ENCODE peak calls at places on chromosome 11, in four cellular contexts. K is stimulated activated CD4-positive, alpha-beta T cell treated with anti-CD3 and anti-CD28 coated beads, Interleukin-12 subunit alpha, Interleukin-12 subunit beta, amount 100 ng/mL, for 4 hours; M is omental fat pad; W is pons. B is an unnamed sample.

GRCh38 chr11:134200688-134201087 is 23.1 kb downstream of the NCAPD3 start:
- DNase-seq in K (no peak), M (no peak), W (no peak), B (no peak)

GRCh38 chr11:12177739-12178338 is 67.4 kb downstream of the MICAL2 start:
- DNase-seq in K (no peak), M (no peak), W (no peak), B (peak; percentile 26)

GRCh38 chr11:103433976-103434375 is 324.8 kb downstream of the DYNC2H1 start:
- DNase-seq in K (no peak), M (no peak), W (no peak), B (no peak)

GRCh38 chr11:75107187-75107586 is 10.5 kb upstream of the OR2AT4 start:
- DNase-seq in K (no peak), M (no peak), W (no peak), B (no peak)

GRCh38 chr11:61911124-61911700 is 6.2 kb downstream of the RAB3IL1 start:
- DNase-seq in K (no peak), M (no peak), W (no peak), B (no peak)

GRCh38 chr11:95516786-95517185 is 272.8 kb downstream of the FAM76B start:
- DNase-seq in K (no peak), M (no peak), W (no peak), B (no peak)

GRCh38 chr11:105673089-105673488 is 63.2 kb downstream of the GRIA4 start:
- DNase-seq in K (no peak), M (no peak), W (peak; percentile 29), B (no peak)

GRCh38 chr11:206516-207212 is 535 bp downstream of the BET1L start:
- DNase-seq in K (no peak), M (no peak), W (no peak), B (no peak)

GRCh38 chr11:95788921-95789505 is 569 bp downstream of the FAM76B start:
- DNase-seq in K (no peak), M (no peak), W (no peak), B (peak; percentile 47)

GRCh38 chr11:117910941-117911630 is 18.1 kb downstream of the TMPRSS13 start:
- DNase-seq in K (no peak), M (no peak), W (no peak), B (no peak)

GRCh38 chr11:29629281-29629680 is 387.5 kb downstream of the KCNA4 start:
- DNase-seq in K (no peak), M (no peak), W (no peak), B (no peak)

GRCh38 chr11:119091083-119091650 is 6.5 kb downstream of the HMBS start:
- DNase-seq in K (no peak), M (no peak), W (no peak), B (no peak)

GRCh38 chr11:75499423-75500305 is 26.1 kb downstream of the GDPD5 start:
- DNase-seq in K (no peak), M (no peak), W (no peak), B (no peak)

GRCh38 chr11:94449437-94449836 is 44.2 kb downstream of the MRE11 start:
- DNase-seq in K (no peak), M (no peak), W (no peak), B (no peak)

GRCh38 chr11:69144719-69145365 is 10.9 kb upstream of the SMIM38 start:
- DNase-seq in K (no peak), M (no peak), W (no peak), B (no peak)

GRCh38 chr11:134524201-134524600 is 112.2 kb upstream of the B3GAT1 start:
- DNase-seq in K (no peak), M (no peak), W (no peak), B (no peak)

GRCh38 chr11:84089072-84090057 is 803.2 kb upstream of the CCDC90B start:
- DNase-seq in K (no peak), M (no peak), W (peak; percentile 98), B (peak; percentile 70)

GRCh38 chr11:11454671-11455223 is 101.7 kb upstream of the CSNK2A3 start:
- DNase-seq in K (no peak), M (no peak), W (no peak), B (no peak)

GRCh38 chr11:108324587-108324986 is 101.7 kb downstream of the ATM start:
- DNase-seq in K (no peak), M (no peak), W (no peak), B (peak; percentile 63)

GRCh38 chr11:122628691-122629555 is 26.6 kb upstream of the UBASH3B start:
- DNase-seq in K (peak; percentile 63), M (no peak), W (peak; percentile 90), B (peak; percentile 86)

GRCh38 chr11:2092956-2093412 is 46.2 kb downstream of the IGF2 start:
- DNase-seq in K (no peak), M (no peak), W (peak; percentile 1), B (no peak)

GRCh38 chr11:96755209-96755608 is 365.4 kb downstream of the JRKL start:
- DNase-seq in K (no peak), M (no peak), W (no peak), B (no peak)

GRCh38 chr11:63709336-63709735 is 28.0 kb downstream of the RTN3 start:
- DNase-seq in K (no peak), M (no peak), W (peak; percentile 53), B (no peak)

GRCh38 chr11:22778642-22779041 is 51.0 kb downstream of the SVIP start:
- DNase-seq in K (no peak), M (no peak), W (peak; percentile 85), B (no peak)

GRCh38 chr11:134384406-134384805 is 27.6 kb downstream of the B3GAT1 start:
- DNase-seq in K (no peak), M (no peak), W (no peak), B (no peak)

GRCh38 chr11:2122222-2122906 is 16.8 kb downstream of the IGF2 start:
- DNase-seq in K (no peak), M (no peak), W (no peak), B (no peak)

GRCh38 chr11:29159552-29160465 is 857.0 kb downstream of the KCNA4 start:
- DNase-seq in K (no peak), M (no peak), W (peak; percentile 53), B (peak; percentile 52)

GRCh38 chr11:1862588-1863351 is 9.9 kb downstream of the LSP1 start:
- DNase-seq in K (no peak), M (no peak), W (no peak), B (no peak)

GRCh38 chr11:68049509-68050370 is 10.9 kb downstream of the TCIRG1 start:
- DNase-seq in K (no peak), M (no peak), W (no peak), B (no peak)

GRCh38 chr11:28521075-28521474 is 412.9 kb downstream of the METTL15 start:
- DNase-seq in K (no peak), M (no peak), W (no peak), B (no peak)